ENCODE peak calls at places on chromosomes 5 and 9, in eight cellular contexts. N is IMR-90, O is heart left ventricle, F is tibial artery, J is BE2C, E is tibial nerve, D is endothelial cell of umbilical vein, G is choroid plexus epithelial cell. T is an unnamed sample.
A peak's percentile ranks its signal among the peaks of the same experiment; 100 is the strongest.

GRCh38 chr5:151631941-151632340 is 40.8 kb upstream of the FAT2 start:
- DNase-seq in N (no peak), F (no peak), E (no peak), D (no peak), O (no peak), G (no peak), J (no peak), T (no peak)

GRCh38 chr5:78696637-78697036 is 48.1 kb upstream of the LHFPL2 start:
- DNase-seq in N (no peak), D (peak; percentile 53), G (no peak), J (no peak), E (no peak), F (no peak), O (no peak), T (no peak)

GRCh38 chr5:61402244-61402823 is 70.3 kb downstream of the ZSWIM6 start:
- DNase-seq in J (no peak), G (no peak), N (no peak), D (peak; percentile 51), E (no peak), O (no peak), F (no peak), T (no peak)

GRCh38 chr9:2486988-2487387 is 134.6 kb upstream of the VLDLR start:
- DNase-seq in G (peak; percentile 31), O (no peak), J (no peak), E (no peak), N (no peak), F (no peak), D (no peak), T (no peak)

GRCh38 chr5:37112383-37112991 is 136.7 kb downstream of the CPLANE1 start:
- DNase-seq in F (no peak), O (no peak), G (no peak), D (no peak), E (no peak), N (peak; percentile 7), J (no peak), T (no peak)

GRCh38 chr5:110441035-110441434 is 285.4 kb downstream of the TMEM232 start:
- DNase-seq in N (peak; percentile 31), G (peak; percentile 70), J (peak; percentile 41), E (no peak), D (no peak), O (no peak), F (no peak), T (peak; percentile 22)

GRCh38 chr5:143662020-143662419 is 149.9 kb upstream of the HMHB1 start:
- DNase-seq in D (no peak), O (no peak), G (no peak), N (peak; percentile 19), J (no peak), E (no peak), F (no peak), T (no peak)

GRCh38 chr5:1792842-1793266 is 6.8 kb downstream of the MRPL36 start:
- DNase-seq in D (peak; percentile 75), J (no peak), E (no peak), F (no peak), G (peak; percentile 97), N (peak; percentile 92), O (no peak), T (no peak)

GRCh38 chr5:174947548-174947947 is 223.2 kb downstream of the MSX2 start:
- DNase-seq in D (no peak), N (no peak), F (no peak), J (no peak), G (no peak), E (no peak), O (no peak), T (no peak)

GRCh38 chr5:138339086-138339456 is 1.0 kb downstream of the FAM53C start:
- DNase-seq in F (no peak), D (peak; percentile 54), G (no peak), N (no peak), O (no peak), J (no peak), E (peak; percentile 22), T (no peak)

GRCh38 chr5:75281716-75282465 is 45.2 kb upstream of the ANKRD31 start:
- DNase-seq in E (no peak), N (peak; percentile 4), G (peak; percentile 39), F (no peak), D (no peak), J (no peak), O (no peak), T (no peak)

GRCh38 chr9:131670247-131670681 is 69.6 kb downstream of the RAPGEF1 start:
- DNase-seq in D (no peak), O (peak; percentile 82), G (no peak), F (peak; percentile 84), E (peak; percentile 50), N (no peak), J (no peak), T (no peak)

GRCh38 chr5:55903121-55903701 is 52.1 kb downstream of the IL31RA start:
- DNase-seq in O (no peak), G (peak; percentile 79), E (no peak), D (peak; percentile 26), F (no peak), N (peak; percentile 13), J (no peak), T (no peak)

GRCh38 chr5:107743357-107744000 is 72.7 kb upstream of the EFNA5 start:
- DNase-seq in O (no peak), J (no peak), F (no peak), N (peak; percentile 54), E (no peak), D (no peak), G (peak; percentile 41), T (no peak)

DNA sequence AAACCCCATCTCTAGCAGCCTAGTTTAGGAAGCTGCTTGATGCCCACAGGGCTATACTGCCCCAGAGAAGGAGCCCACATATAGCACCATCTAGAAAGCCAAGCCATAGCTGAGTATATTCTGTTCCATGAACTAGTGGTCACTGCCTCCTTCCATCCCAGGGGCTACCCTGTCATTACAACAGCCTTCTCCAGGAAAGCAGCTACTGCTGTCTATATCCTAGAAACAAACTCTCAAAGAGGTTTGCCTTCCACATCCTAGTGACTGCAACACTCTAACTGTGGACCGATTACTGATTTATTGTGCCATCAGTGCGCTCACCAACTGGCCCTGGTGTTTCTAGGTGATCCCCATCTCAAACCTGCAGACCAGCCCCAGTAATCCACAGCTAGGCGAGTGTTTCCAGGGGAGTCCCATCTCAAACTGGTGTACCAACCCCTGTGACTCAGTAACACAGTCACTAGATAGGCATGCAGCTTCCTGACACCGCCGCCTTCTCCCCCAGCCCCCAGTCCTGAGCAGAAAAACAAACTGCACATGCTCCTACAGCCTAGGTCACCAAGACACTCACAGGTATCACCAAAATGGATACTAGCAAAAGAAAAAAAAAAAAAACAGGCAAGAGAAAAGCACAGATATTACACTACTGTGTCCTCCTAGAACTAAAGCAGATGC is 14.8 kb downstream of the SPTLC1 start:
- DNase-seq in E (no peak), G (peak; percentile 87), J (no peak), O (no peak), F (no peak), N (peak; percentile 87), D (peak; percentile 59), T (no peak)
- H3K4me3 ChIP-seq in E (no peak overlapping the region), G (no peak overlapping the region), J (no peak overlapping the region), O (no peak overlapping the region), F (no peak overlapping the region), N (no peak overlapping the region), D (no peak overlapping the region), T (no peak overlapping the region)

GRCh38 chr5:176806137-176806536 is 4.2 kb upstream of the UNC5A start:
- DNase-seq in E (no peak), F (no peak), O (no peak), D (peak; percentile 16), J (no peak), N (peak; percentile 18), G (peak; percentile 50), T (no peak)

GRCh38 chr5:176803027-176803942 is 7.1 kb upstream of the UNC5A start:
- DNase-seq in N (no peak), J (peak; percentile 93), O (no peak), D (no peak), E (no peak), F (no peak), G (no peak), T (no peak)

GRCh38 chr5:176800024-176800423 is 10.3 kb upstream of the UNC5A start:
- DNase-seq in D (no peak), O (no peak), E (no peak), G (no peak), J (no peak), N (no peak), F (no peak), T (no peak)

GRCh38 chr5:176802116-176802784 is 8.1 kb upstream of the UNC5A start:
- DNase-seq in D (no peak), G (no peak), E (no peak), N (no peak), J (no peak), F (no peak), O (no peak), T (no peak)

DNA sequence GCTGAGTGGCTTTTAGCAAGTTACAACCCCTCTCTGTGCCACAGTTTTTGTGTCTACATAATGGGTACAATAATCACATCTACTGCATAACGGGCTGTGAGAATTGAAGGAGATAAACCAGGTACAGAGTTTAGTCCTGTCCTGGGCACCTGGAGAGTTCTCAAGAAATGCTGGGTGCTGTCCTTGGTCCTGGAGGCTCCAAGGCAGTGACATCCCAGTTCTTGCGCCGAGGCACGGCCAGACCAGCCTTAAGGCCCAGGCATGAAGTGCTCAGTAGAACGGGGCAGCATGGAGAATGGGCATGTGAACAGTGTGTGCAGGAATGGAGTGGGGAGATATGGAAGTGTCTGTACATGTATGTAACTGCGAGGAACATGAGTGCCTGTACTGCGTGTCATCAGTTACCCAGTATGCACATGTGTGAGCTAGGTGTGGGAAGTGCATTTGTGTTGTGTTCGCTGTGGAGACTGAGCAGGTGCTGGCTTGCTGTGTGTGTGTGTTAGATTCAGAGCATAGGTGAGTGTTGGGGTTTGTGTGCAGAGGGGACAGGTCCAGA is 6.3 kb upstream of the UNC5A start:
- DNase-seq in F (no peak), O (no peak), G (peak; percentile 57), J (no peak), N (peak; percentile 26), E (no peak), D (peak; percentile 27), T (no peak)
- TF ChIP-seq CTCF in F (no peak), O (no peak), G (no peak), J (no peak), N (no peak), E (no peak), D (no peak), T (no peak)

DNA sequence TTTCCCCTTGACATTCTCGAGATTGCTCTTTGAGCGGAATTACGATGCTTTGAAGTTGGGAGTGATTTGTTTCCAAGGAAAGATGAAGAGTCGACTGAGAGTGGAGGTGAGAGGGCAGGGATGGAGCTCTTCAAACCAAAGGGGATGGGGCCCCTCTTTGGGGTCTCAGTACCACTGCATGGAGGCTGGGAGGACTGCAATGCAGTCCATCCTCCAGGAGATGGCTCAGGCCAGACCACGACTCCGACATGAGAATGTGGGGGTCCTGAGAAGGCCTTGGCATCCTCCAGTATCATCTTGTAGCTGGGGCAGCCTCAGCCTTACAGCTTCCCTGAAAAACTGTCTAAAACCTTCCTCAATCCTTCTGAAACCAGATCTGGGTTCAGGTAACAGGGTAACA is 51.1 kb upstream of the CDKN2AIPNL start:
- DNase-seq in G (no peak), N (no peak), O (no peak), F (peak; percentile 46), J (no peak), E (no peak), D (no peak), T (no peak)
- H3K4me3 ChIP-seq in G (no peak overlapping the region), N (no peak overlapping the region), O (no peak overlapping the region), F (no peak overlapping the region), J (no peak overlapping the region), E (no peak overlapping the region), D (no peak overlapping the region), T (no peak overlapping the region)

DNA sequence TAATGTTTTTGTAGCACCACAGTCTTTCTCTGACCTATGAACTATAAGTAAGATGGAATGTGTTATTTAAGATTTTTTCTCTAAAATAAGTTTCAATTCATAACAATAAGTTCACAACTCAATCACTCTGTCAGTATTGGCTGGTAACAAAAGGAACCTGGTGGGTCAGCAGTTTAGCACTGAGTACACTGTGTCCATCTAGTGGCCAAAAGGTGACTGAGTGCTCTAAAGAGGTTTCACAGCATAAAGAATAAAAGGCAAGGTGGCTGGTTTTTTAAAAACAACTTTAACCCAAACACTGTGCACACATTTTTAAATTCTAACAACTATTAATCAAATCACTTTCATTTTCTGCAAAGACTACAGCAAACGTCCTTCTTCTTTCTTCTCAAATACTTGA is 443.3 kb downstream of the PDE4D start:
- DNase-seq in F (no peak), J (no peak), G (no peak), N (no peak), E (no peak), D (no peak), O (no peak), T (no peak)
- TF ChIP-seq CTCF in F (no peak), J (peak; percentile 51), G (peak; percentile 26), N (no peak), E (no peak), D (peak; percentile 12), O (no peak), T (peak; percentile 47)

T was measured in WERI-Rb-1.